ENCODE peak calls at places on chromosomes 6 and 20, in four cellular contexts. D is left ventricle myocardium inferior, V is ELR, A is cardiac muscle cell. H is an unnamed sample.
A peak's percentile ranks its signal among the peaks of the same experiment; 100 is the strongest.

GRCh38 chr6:75444899-75445298 is 48.7 kb downstream of the FILIP1 start:
- DNase-seq in V (no peak), A (no peak), D (no peak), H (no peak)

GRCh38 chr6:2959909-2960719 is 11.3 kb downstream of the SERPINB6 start:
- DNase-seq in V (peak; percentile 94), A (peak; percentile 59), D (no peak), H (peak; percentile 49)

GRCh38 chr6:44202972-44203750 is 13.6 kb upstream of the MYMX start:
- DNase-seq in A (no peak), D (no peak), V (no peak), H (no peak)

GRCh38 chr6:144559865-144560603 is 274.9 kb downstream of the UTRN start:
- DNase-seq in D (no peak), V (peak; percentile 69), A (peak; percentile 38), H (no peak)

GRCh38 chr6:4813055-4813454 is 36.9 kb downstream of the CDYL start:
- DNase-seq in A (no peak), V (no peak), D (no peak), H (no peak)

GRCh38 chr20:9617940-9618339 is 103.5 kb downstream of the LAMP5 start:
- DNase-seq in A (peak; percentile 27), V (peak; percentile 50), D (no peak), H (no peak)

GRCh38 chr6:144285798-144286502 is 815 bp downstream of the UTRN start:
- DNase-seq in A (peak; percentile 57), D (peak; percentile 83), V (peak; percentile 72), H (no peak)

GRCh38 chr6:170459451-170459850 is 93.7 kb downstream of the PSMB1 start:
- DNase-seq in A (peak; percentile 58), D (no peak), V (peak; percentile 79), H (no peak)

GRCh38 chr20:57342829-57343228 is 8.2 kb upstream of the RAE1 start:
- DNase-seq in D (no peak), A (peak; percentile 30), V (peak; percentile 75), H (peak; percentile 37)

GRCh38 chr6:14729186-14729871 is 516.5 kb upstream of the JARID2 start:
- DNase-seq in D (no peak), V (no peak), A (no peak), H (no peak)

GRCh38 chr20:1209447-1210387 is 6.5 kb downstream of the C20orf202 start:
- DNase-seq in D (no peak), V (peak; percentile 53), A (no peak), H (no peak)

GRCh38 chr20:35968930-35969329 is 540 bp downstream of the CNBD2 start:
- DNase-seq in V (peak; percentile 70), A (no peak), D (no peak), H (no peak)

GRCh38 chr6:109304284-109305015 is 77.8 kb downstream of the CD164 start:
- DNase-seq in V (no peak), D (no peak), A (peak; percentile 32), H (no peak)

GRCh38 chr6:153043719-153044118 is 41.2 kb upstream of the MTRF1L start:
- DNase-seq in A (no peak), D (no peak), V (no peak), H (no peak)

GRCh38 chr20:43936371-43936770 is 21.7 kb downstream of the TOX2 start:
- DNase-seq in D (no peak), V (no peak), A (peak; percentile 56), H (no peak)

GRCh38 chr6:88358846-88359245 is 192.7 kb upstream of the CNR1 start:
- DNase-seq in D (no peak), V (no peak), A (peak; percentile 29), H (no peak)

GRCh38 chr6:47056832-47057231 is 14.7 kb upstream of the ADGRF1 start:
- DNase-seq in A (no peak), V (no peak), D (no peak), H (no peak)

GRCh38 chr6:24257282-24257681 is 100.6 kb downstream of the DCDC2 start:
- DNase-seq in D (no peak), A (no peak), V (no peak), H (no peak)

GRCh38 chr6:1872649-1873131 is 263.0 kb downstream of the FOXC1 start:
- DNase-seq in D (no peak), V (peak; percentile 49), A (peak; percentile 83), H (peak; percentile 44)

GRCh38 chr6:111524252-111524651 is 41.2 kb upstream of the REV3L start:
- DNase-seq in A (no peak), V (no peak), D (no peak), H (no peak)

GRCh38 chr20:42472198-42472597 is 717.5 kb downstream of the PTPRT start:
- DNase-seq in V (no peak), A (no peak), D (no peak), H (no peak)

GRCh38 chr6:42315991-42316378 is 98.3 kb upstream of the MRPS10 start:
- DNase-seq in V (peak; percentile 99), D (no peak), A (peak; percentile 92), H (peak; percentile 91)

GRCh38 chr6:144006731-144007454 is 1.2 kb downstream of the PLAGL1 start:
- DNase-seq in D (no peak), V (peak; percentile 72), A (peak; percentile 65), H (no peak)

GRCh38 chr6:143592335-143592734 is 80.8 kb upstream of the FUCA2 start:
- DNase-seq in A (no peak), V (peak; percentile 57), D (no peak), H (no peak)

GRCh38 chr6:34560366-34561226 is 4.5 kb upstream of the SPDEF start:
- DNase-seq in D (peak; percentile 28), V (peak; percentile 49), A (peak; percentile 55), H (no peak)

GRCh38 chr20:64131406-64131805 is 24.0 kb upstream of the NPBWR2 start:
- DNase-seq in D (no peak), V (peak; percentile 59), A (peak; percentile 8), H (no peak)

GRCh38 chr6:11329841-11330765 is 97.6 kb upstream of the NEDD9 start:
- DNase-seq in A (no peak), D (no peak), V (no peak), H (no peak)

GRCh38 chr20:972256-972655 is 29.9 kb downstream of the RSPO4 start:
- DNase-seq in V (no peak), A (no peak), D (no peak), H (no peak)

GRCh38 chr6:109406196-109406595 is 23.9 kb upstream of the CD164 start:
- DNase-seq in A (peak; percentile 85), D (no peak), V (peak; percentile 38), H (no peak)

GRCh38 chr20:63116412-63117106 is 99.4 kb downstream of the YTHDF1 start:
- DNase-seq in A (peak; percentile 35), V (peak; percentile 19), D (no peak), H (no peak)

GRCh38 chr6:31037692-31038091 is 27.4 kb downstream of the MUC22 start:
- DNase-seq in A (no peak), V (peak; percentile 38), D (no peak), H (peak; percentile 39)

GRCh38 chr6:27565839-27566779 is 93.2 kb upstream of the ZNF184 start:
- DNase-seq in D (no peak), A (no peak), V (peak; percentile 58), H (no peak)

GRCh38 chr6:147770221-147770620 is 261.7 kb downstream of the SAMD5 start:
- DNase-seq in A (no peak), D (no peak), V (no peak), H (no peak)

GRCh38 chr20:8129211-8129986 is 2.7 kb upstream of the PLCB1 start:
- DNase-seq in D (no peak), A (peak; percentile 57), V (no peak), H (no peak)